ENCODE peak calls at places on chromosomes 1 and 21, in seven cellular contexts. D, Q, H, N, Z, S and W are unnamed samples.

GRCh38 chr1:197526736-197527371 is 248.4 kb downstream of the DENND1B start:
- DNase-seq in Z (peak), N (no peak), D (peak), Q (peak), S (no peak), H (no peak), W (peak)

GRCh38 chr1:28172690-28173150 is 3.8 kb downstream of the PTAFR start:
- DNase-seq in Q (peak), N (no peak), D (no peak), H (no peak), Z (peak), S (no peak), W (no peak)

GRCh38 chr1:226212545-226212944 is 10.9 kb upstream of the MIXL1 start:
- DNase-seq in S (no peak), Z (no peak), D (no peak), Q (no peak), N (no peak), H (no peak), W (no peak)

GRCh38 chr1:156422602-156423091 is 53.6 kb downstream of the RHBG start:
- DNase-seq in Z (no peak), N (no peak), D (no peak), Q (peak), S (no peak), H (no peak), W (peak)

GRCh38 chr1:23422313-23422877 is 2.2 kb downstream of the TCEA3 start:
- DNase-seq in H (no peak), Q (no peak), S (no peak), N (no peak), D (peak), Z (peak), W (peak)

GRCh38 chr1:24705260-24706073 is 39.8 kb upstream of the CLIC4 start:
- DNase-seq in H (peak), Q (peak), Z (peak), D (peak), S (peak), N (peak), W (peak)

GRCh38 chr1:71081697-71082080 is 854 bp upstream of the ZRANB2 start:
- DNase-seq in S (no peak), D (no peak), Q (peak), N (no peak), Z (no peak), H (no peak), W (no peak)

GRCh38 chr1:236242568-236242967 is 39.2 kb downstream of the ERO1B start:
- DNase-seq in Z (no peak), N (no peak), Q (no peak), D (no peak), S (no peak), H (no peak), W (no peak)

GRCh38 chr1:101178688-101179491 is 57.9 kb upstream of the S1PR1 start:
- DNase-seq in N (no peak), Q (no peak), D (no peak), H (no peak), S (no peak), Z (no peak), W (no peak)

GRCh38 chr1:16385659-16386453 is 18.8 kb downstream of the SZRD1 start:
- DNase-seq in S (no peak), Z (no peak), D (no peak), Q (no peak), H (no peak), N (no peak), W (no peak)

GRCh38 chr1:231170875-231171274 is 9.0 kb downstream of the TRIM67 start:
- DNase-seq in Z (no peak), N (no peak), H (no peak), S (no peak), D (no peak), Q (peak), W (peak)

GRCh38 chr1:22780696-22781095 is 70.1 kb downstream of the EPHB2 start:
- DNase-seq in Q (peak), N (peak), S (peak), H (peak), D (peak), Z (peak), W (peak)

GRCh38 chr1:105483436-105483835 is 1573.0 kb upstream of the PRMT6 start:
- DNase-seq in N (no peak), Q (no peak), H (no peak), Z (no peak), D (no peak), S (no peak), W (no peak)

GRCh38 chr1:63087966-63088365 is 234.4 kb upstream of the FOXD3 start:
- DNase-seq in H (peak), Q (peak), S (peak), N (peak), Z (no peak), D (no peak), W (no peak)

GRCh38 chr21:39681845-39682244 is 63.1 kb upstream of the IGSF5 start:
- DNase-seq in Q (no peak), S (no peak), D (peak), Z (peak), H (no peak), N (no peak), W (peak)

GRCh38 chr1:8988618-8988967 is 37.6 kb downstream of the SLC2A7 start:
- DNase-seq in N (no peak), S (no peak), Z (no peak), D (no peak), H (no peak), Q (no peak), W (no peak)

GRCh38 chr1:116850436-116850835 is 59.3 kb upstream of the PTGFRN start:
- DNase-seq in Z (no peak), Q (no peak), N (no peak), H (no peak), S (no peak), D (no peak), W (no peak)

GRCh38 chr1:55605155-55605554 is 390.0 kb upstream of the USP24 start:
- DNase-seq in D (no peak), S (no peak), N (no peak), Z (no peak), H (no peak), Q (no peak), W (no peak)
- H3K4ac ChIP-seq in D (no peak), S (no peak), N (no peak), Z (no peak), H (no peak), Q (no peak), W (no peak)

GRCh38 chr1:186571771-186572170 is 108.5 kb downstream of the PTGS2 start:
- DNase-seq in D (no peak), S (no peak), H (no peak), Q (no peak), Z (no peak), N (no peak), W (no peak)

GRCh38 chr1:186568221-186568620 is 107.3 kb upstream of the PDC start:
- DNase-seq in Q (no peak), Z (no peak), D (no peak), N (no peak), H (no peak), S (no peak), W (no peak)

GRCh38 chr1:186564558-186564957 is 103.6 kb upstream of the PDC start:
- DNase-seq in Q (no peak), H (no peak), Z (no peak), D (peak), N (no peak), S (no peak), W (no peak)

GRCh38 chr1:186566140-186566850 is 105.4 kb upstream of the PDC start:
- DNase-seq in S (no peak), Z (no peak), N (no peak), H (no peak), D (peak), Q (no peak), W (no peak)
- H3K23ac ChIP-seq in S (no peak), Z (no peak), N (no peak), H (no peak), D (no peak), Q (no peak), W (no peak)

DNA sequence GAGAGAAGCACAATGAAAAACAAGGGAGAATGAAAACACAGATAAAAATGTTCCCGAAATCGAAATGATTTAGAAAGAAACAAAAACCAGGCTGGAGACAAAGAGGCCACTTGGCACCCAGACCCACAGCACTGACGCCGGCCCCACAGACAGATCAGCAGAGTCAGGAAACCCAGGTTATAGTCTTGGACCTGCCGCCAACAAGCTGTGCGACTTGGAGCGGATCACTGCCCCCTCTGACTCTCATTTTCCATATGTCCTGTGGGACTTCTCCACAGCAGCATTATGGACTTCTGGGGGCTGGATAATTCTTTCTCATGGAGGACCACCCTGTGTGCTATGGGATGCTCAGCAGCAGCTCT is 72.4 kb downstream of the MATN1 start:
- DNase-seq in Q (no peak), N (no peak), D (no peak), S (no peak), Z (no peak), H (no peak), W (no peak)
- H3K9ac ChIP-seq in Q (no peak), N (no peak), D (no peak), S (no peak), Z (peak), H (no peak), W (no peak)

DNA sequence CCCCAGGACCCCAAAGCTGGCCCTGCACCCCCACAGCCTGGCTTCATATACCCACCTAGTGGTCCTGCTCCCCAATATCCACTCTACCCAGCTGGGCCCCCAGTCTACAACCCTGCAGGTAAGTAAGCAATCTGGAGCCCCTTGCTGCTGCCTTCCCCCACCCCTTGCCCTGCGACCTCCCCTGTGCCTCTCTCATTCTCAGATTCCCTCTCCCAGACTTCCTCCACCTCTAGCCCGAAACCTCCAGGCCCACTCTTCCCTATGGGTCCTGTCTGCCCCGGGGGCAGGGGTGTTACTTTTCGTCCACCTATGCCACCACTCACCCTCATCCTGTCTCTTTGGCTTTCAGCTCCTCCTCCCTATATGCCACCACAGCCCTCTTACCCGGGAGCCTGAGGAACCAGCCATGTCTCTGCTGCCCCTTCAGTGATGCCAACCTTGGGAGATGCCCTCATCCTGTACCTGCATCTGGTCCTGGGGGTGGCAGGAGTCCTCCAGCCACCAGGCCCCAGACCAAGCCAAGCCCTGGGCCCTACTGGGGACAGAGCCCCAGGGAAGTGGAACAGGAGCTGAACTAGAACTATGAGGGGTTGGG is 2.9 kb downstream of the SHISA4 start:
- DNase-seq in Q (no peak), H (no peak), D (no peak), N (no peak), Z (no peak), S (no peak), W (no peak)
- H3K4ac ChIP-seq in Q (no peak), H (no peak), D (no peak), N (no peak), Z (no peak), S (no peak), W (no peak)

GRCh38 chr1:207078578-207079132 is 10.0 kb upstream of the C4BPB start:
- DNase-seq in D (no peak), Q (no peak), S (no peak), H (no peak), Z (no peak), N (no peak), W (no peak)
- H3K23ac ChIP-seq in D (no peak), Q (no peak), S (no peak), H (no peak), Z (no peak), N (no peak), W (no peak)

DNA sequence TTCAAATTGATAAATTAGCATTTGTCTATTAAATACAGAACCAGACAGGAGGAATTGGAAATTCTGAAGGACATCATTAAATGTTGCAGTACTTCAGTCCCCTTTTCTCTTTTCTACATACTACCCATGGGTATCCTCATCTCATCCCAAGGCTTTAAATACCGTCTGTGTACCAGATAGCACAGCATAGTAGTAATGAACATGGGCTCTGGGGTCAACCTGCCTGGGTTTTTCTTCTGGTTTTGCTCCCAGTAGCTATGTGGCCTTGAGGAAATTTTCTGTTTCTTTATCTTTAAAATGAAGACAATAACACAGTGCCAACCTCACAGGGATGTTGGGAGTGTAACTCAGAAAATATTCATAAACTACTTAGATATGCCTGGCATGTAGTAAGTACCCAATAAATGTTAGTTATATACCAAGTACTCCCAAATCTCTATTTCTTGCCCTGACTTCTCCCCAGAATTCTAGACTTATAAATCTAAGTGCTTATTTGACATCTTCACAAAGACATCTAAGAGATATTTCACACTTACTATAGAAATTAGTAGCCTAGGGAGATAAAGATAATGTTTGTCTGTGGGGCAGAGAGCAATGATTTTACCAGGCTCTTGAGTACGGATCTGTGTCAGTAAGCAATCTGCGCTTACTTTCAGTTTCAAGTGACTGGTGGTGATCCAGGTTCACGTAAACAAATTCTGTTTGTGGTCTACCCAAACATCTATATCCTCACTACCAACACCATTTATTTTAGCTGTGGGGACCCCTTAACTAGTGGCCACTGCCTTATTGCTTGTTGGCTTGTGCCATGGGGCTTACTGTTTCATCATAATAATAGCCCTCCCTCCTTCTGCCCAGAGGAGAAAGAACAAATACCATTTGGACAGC is 37.3 kb downstream of the VANGL2 start:
- DNase-seq in S (no peak), Q (no peak), Z (peak), D (no peak), H (no peak), N (no peak), W (no peak)
- H3K9ac ChIP-seq in S (no peak), Q (no peak), Z (peak), D (no peak), H (no peak), N (no peak), W (no peak)

DNA sequence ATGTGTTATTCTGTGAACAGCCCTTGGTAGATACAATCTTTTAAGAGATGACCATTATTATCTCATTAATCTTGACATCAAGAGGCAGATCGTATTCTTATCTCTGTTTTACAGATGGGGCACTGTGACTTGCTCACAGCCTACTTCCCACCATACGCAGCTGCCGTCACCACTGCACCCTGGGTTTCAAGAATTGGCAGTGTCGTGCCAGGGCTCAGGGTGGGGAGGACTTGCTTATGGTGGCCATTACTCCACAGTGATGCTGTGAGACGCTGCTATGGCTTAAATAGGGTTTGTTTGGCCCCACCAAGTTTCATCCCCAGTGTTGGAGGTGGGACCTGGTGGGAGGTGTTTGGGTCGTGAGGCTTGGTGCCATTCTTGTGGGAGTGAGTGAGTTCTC is 45.3 kb upstream of the ZC3H12A start:
- DNase-seq in N (no peak), D (no peak), Z (no peak), Q (no peak), S (no peak), H (no peak), W (no peak)
- H3K4ac ChIP-seq in N (no peak), D (no peak), Z (no peak), Q (no peak), S (no peak), H (no peak), W (no peak)

GRCh38 chr1:183758913-183759312 is 46.0 kb upstream of the RGL1 start:
- DNase-seq in S (no peak), Q (no peak), H (no peak), D (no peak), N (no peak), Z (no peak), W (no peak)
- H3K23ac ChIP-seq in S (no peak), Q (no peak), H (no peak), D (no peak), N (no peak), Z (no peak), W (no peak)